ENCODE peak calls at places on chromosomes 5 and 9, in four cellular contexts. One of them, this sample, is unnamed.

GRCh38 chr5:39138892-39139291 is 64.7 kb upstream of the RICTOR start:
- DNase-seq in AG10803: peak
- DNase-seq in HepG2: no peak
- DNase-seq in heart right ventricle: no peak
- DNase-seq in this sample: no peak

GRCh38 chr5:37637165-37637845 is 202.5 kb downstream of the GDNF start:
- DNase-seq in AG10803: peak
- DNase-seq in HepG2: no peak
- DNase-seq in heart right ventricle: no peak
- DNase-seq in this sample: no peak

GRCh38 chr9:5630038-5630507 is 1.2 kb downstream of the RIC1 start:
- DNase-seq in AG10803: peak
- DNase-seq in heart right ventricle: no peak
- DNase-seq in HepG2: peak
- DNase-seq in this sample: peak

GRCh38 chr9:117487555-117488175 is 72.8 kb upstream of the ASTN2 start:
- DNase-seq in heart right ventricle: peak
- DNase-seq in AG10803: peak
- DNase-seq in HepG2: peak
- DNase-seq in this sample: peak

GRCh38 chr5:40171971-40172370 is 507.7 kb upstream of the PTGER4 start:
- DNase-seq in HepG2: no peak
- DNase-seq in AG10803: peak
- DNase-seq in heart right ventricle: no peak
- DNase-seq in this sample: no peak

GRCh38 chr5:62608529-62609511 is 30.2 kb downstream of the LRRC70 start:
- DNase-seq in heart right ventricle: peak
- DNase-seq in AG10803: peak
- DNase-seq in HepG2: no peak
- DNase-seq in this sample: no peak

GRCh38 chr5:154740483-154740882 is 14.7 kb upstream of the LARP1 start:
- DNase-seq in AG10803: peak
- DNase-seq in heart right ventricle: peak
- DNase-seq in HepG2: no peak
- DNase-seq in this sample: peak

GRCh38 chr5:92492908-92493307 is 1088.1 kb downstream of the NR2F1-AS1 start:
- DNase-seq in AG10803: no peak
- DNase-seq in HepG2: no peak
- DNase-seq in heart right ventricle: no peak
- DNase-seq in this sample: no peak

GRCh38 chr5:76245571-76245970 is 157.5 kb upstream of the IQGAP2 start:
- DNase-seq in AG10803: no peak
- DNase-seq in HepG2: no peak
- DNase-seq in heart right ventricle: no peak
- DNase-seq in this sample: no peak

GRCh38 chr5:30581198-30581925 is 612.1 kb upstream of the CDH6 start:
- DNase-seq in HepG2: peak
- DNase-seq in AG10803: no peak
- DNase-seq in heart right ventricle: no peak
- DNase-seq in this sample: no peak

GRCh38 chr9:79287881-79288280 is 283.9 kb upstream of the TLE4 start:
- DNase-seq in HepG2: no peak
- DNase-seq in heart right ventricle: no peak
- DNase-seq in AG10803: peak
- DNase-seq in this sample: no peak
- TF ChIP-seq CTCF in HepG2: no peak
- TF ChIP-seq CTCF in heart right ventricle: no peak
- TF ChIP-seq CTCF in AG10803: no peak
- TF ChIP-seq CTCF in this sample: no peak

GRCh38 chr9:114266969-114267368 is 55.9 kb upstream of the ORM1 start:
- DNase-seq in HepG2: no peak
- DNase-seq in heart right ventricle: no peak
- DNase-seq in AG10803: peak
- DNase-seq in this sample: no peak

GRCh38 chr9:114261026-114261425 is 61.9 kb upstream of the ORM1 start:
- DNase-seq in AG10803: no peak
- DNase-seq in HepG2: no peak
- DNase-seq in heart right ventricle: no peak
- DNase-seq in this sample: no peak

GRCh38 chr9:114264806-114265550 is 57.9 kb upstream of the ORM1 start:
- DNase-seq in AG10803: no peak
- DNase-seq in heart right ventricle: no peak
- DNase-seq in HepG2: no peak
- DNase-seq in this sample: no peak

GRCh38 chr9:114261987-114262386 is 60.9 kb upstream of the ORM1 start:
- DNase-seq in AG10803: no peak
- DNase-seq in heart right ventricle: no peak
- DNase-seq in HepG2: no peak
- DNase-seq in this sample: no peak

GRCh38 chr9:114263853-114264510 is 58.9 kb upstream of the ORM1 start:
- DNase-seq in HepG2: no peak
- DNase-seq in heart right ventricle: peak
- DNase-seq in AG10803: no peak
- DNase-seq in this sample: no peak
- TF ChIP-seq CTCF in HepG2: peak
- TF ChIP-seq CTCF in heart right ventricle: peak
- TF ChIP-seq CTCF in AG10803: peak
- TF ChIP-seq CTCF in this sample: peak

GRCh38 chr9:69380811-69381210 is 55.8 kb downstream of the ENTREP1 start:
- DNase-seq in heart right ventricle: no peak
- DNase-seq in AG10803: peak
- DNase-seq in HepG2: no peak
- DNase-seq in this sample: no peak

GRCh38 chr9:69388596-69388995 is 63.6 kb downstream of the ENTREP1 start:
- DNase-seq in heart right ventricle: no peak
- DNase-seq in AG10803: no peak
- DNase-seq in HepG2: no peak
- DNase-seq in this sample: no peak

GRCh38 chr9:69389437-69389995 is 64.5 kb downstream of the ENTREP1 start:
- DNase-seq in AG10803: no peak
- DNase-seq in heart right ventricle: no peak
- DNase-seq in HepG2: no peak
- DNase-seq in this sample: no peak

GRCh38 chr9:69386651-69387050 is 61.6 kb downstream of the ENTREP1 start:
- DNase-seq in AG10803: no peak
- DNase-seq in HepG2: no peak
- DNase-seq in heart right ventricle: no peak
- DNase-seq in this sample: no peak

GRCh38 chr9:69385474-69386091 is 60.6 kb downstream of the ENTREP1 start:
- DNase-seq in AG10803: no peak
- DNase-seq in heart right ventricle: no peak
- DNase-seq in HepG2: no peak
- DNase-seq in this sample: no peak
- TF ChIP-seq CTCF in AG10803: no peak
- TF ChIP-seq CTCF in heart right ventricle: no peak
- TF ChIP-seq CTCF in HepG2: no peak
- TF ChIP-seq CTCF in this sample: no peak

DNA sequence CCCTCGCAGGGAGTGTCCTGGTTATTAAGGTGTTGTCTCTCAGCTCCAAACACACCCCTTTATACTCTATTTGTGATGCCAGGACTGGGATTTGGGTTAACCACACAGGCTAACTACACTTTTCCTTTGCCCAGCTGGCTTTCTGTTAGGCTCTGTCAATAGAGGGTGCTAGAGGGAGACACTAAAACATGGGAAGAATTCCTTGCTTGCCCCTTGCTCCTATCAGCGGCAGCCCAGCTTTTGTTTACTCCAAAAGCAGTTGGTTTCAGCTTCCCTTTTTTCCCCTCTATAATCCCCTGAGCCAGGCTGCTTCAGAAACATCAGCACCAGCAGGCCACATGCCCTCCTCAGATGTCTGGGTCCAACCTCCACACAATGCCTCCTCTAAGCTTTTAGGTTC is 297.1 kb downstream of the KCTD16 start:
- DNase-seq in AG10803: peak
- DNase-seq in HepG2: peak
- DNase-seq in heart right ventricle: no peak
- DNase-seq in this sample: peak
- TF ChIP-seq CTCF in AG10803: peak
- TF ChIP-seq CTCF in HepG2: peak
- TF ChIP-seq CTCF in heart right ventricle: peak
- TF ChIP-seq CTCF in this sample: peak

GRCh38 chr9:130356877-130357584 is 87.7 kb upstream of the ASS1 start:
- DNase-seq in heart right ventricle: no peak
- DNase-seq in AG10803: no peak
- DNase-seq in HepG2: no peak
- DNase-seq in this sample: no peak

GRCh38 chr9:130360672-130361071 is 84.1 kb upstream of the ASS1 start:
- DNase-seq in AG10803: no peak
- DNase-seq in HepG2: no peak
- DNase-seq in heart right ventricle: no peak
- DNase-seq in this sample: no peak

GRCh38 chr9:130361873-130362362 is 82.8 kb upstream of the ASS1 start:
- DNase-seq in HepG2: no peak
- DNase-seq in heart right ventricle: no peak
- DNase-seq in AG10803: no peak
- DNase-seq in this sample: no peak

GRCh38 chr9:130358928-130359327 is 85.8 kb upstream of the ASS1 start:
- DNase-seq in heart right ventricle: no peak
- DNase-seq in HepG2: no peak
- DNase-seq in AG10803: no peak
- DNase-seq in this sample: no peak

GRCh38 chr9:130359819-130360218 is 84.9 kb upstream of the ASS1 start:
- DNase-seq in heart right ventricle: no peak
- DNase-seq in HepG2: no peak
- DNase-seq in AG10803: no peak
- DNase-seq in this sample: no peak
- TF ChIP-seq CTCF in heart right ventricle: no peak
- TF ChIP-seq CTCF in HepG2: peak
- TF ChIP-seq CTCF in AG10803: no peak
- TF ChIP-seq CTCF in this sample: no peak

This sample was measured in hepatocyte.